ENCODE peak calls at places on chromosome 2, in seven cellular contexts. U is MCF 10A, Y is psoas muscle, I is stomach, Z is GM20000, W is HFFc6, N is hepatocyte. F is an unnamed sample.

GRCh38 chr2:133579295-133579694 is 11.0 kb upstream of the NCKAP5 start:
- DNase-seq in U (peak), Y (no peak), I (peak), Z (no peak), W (no peak), N (no peak), F (no peak)

GRCh38 chr2:166156985-166157490 is 29.2 kb upstream of the SCN1A start:
- DNase-seq in U (no peak), Y (no peak), I (no peak), Z (no peak), W (no peak), N (no peak), F (no peak)

GRCh38 chr2:84878459-84878858 is 2.4 kb downstream of the TRABD2A start:
- DNase-seq in U (no peak), Y (no peak), I (no peak), Z (no peak), W (no peak), N (no peak), F (no peak)

GRCh38 chr2:145043399-145043834 is 523.5 kb upstream of the ZEB2 start:
- DNase-seq in U (no peak), Y (no peak), I (no peak), Z (no peak), W (no peak), N (no peak), F (no peak)

GRCh38 chr2:119950966-119951365 is 61.9 kb upstream of the EPB41L5 start:
- DNase-seq in U (no peak), Y (no peak), I (no peak), Z (no peak), W (no peak), N (no peak), F (no peak)

GRCh38 chr2:145230546-145230945 is 710.6 kb upstream of the ZEB2 start:
- DNase-seq in U (no peak), Y (no peak), I (no peak), Z (no peak), W (peak), N (no peak), F (no peak)

GRCh38 chr2:133674433-133675331 is 106.4 kb upstream of the NCKAP5 start:
- DNase-seq in U (peak), Y (peak), I (peak), Z (no peak), W (peak), N (peak), F (no peak)

GRCh38 chr2:162403884-162404283 is 60.0 kb downstream of the GCA start:
- DNase-seq in U (peak), Y (no peak), I (no peak), Z (no peak), W (peak), N (no peak), F (no peak)

GRCh38 chr2:101718993-101719571 is 21.6 kb downstream of the MAP4K4 start:
- DNase-seq in U (no peak), Y (no peak), I (no peak), Z (no peak), W (peak), N (no peak), F (no peak)

GRCh38 chr2:135030826-135031225 is 16.4 kb downstream of the MAP3K19 start:
- DNase-seq in U (peak), Y (no peak), I (no peak), Z (peak), W (peak), N (peak), F (no peak)

GRCh38 chr2:2892378-2892777 is 485.2 kb downstream of the EIPR1 start:
- DNase-seq in U (no peak), Y (no peak), I (no peak), Z (no peak), W (no peak), N (no peak), F (no peak)

GRCh38 chr2:109148991-109149645 is 20.1 kb downstream of the SH3RF3 start:
- DNase-seq in U (no peak), Y (no peak), I (no peak), Z (no peak), W (no peak), N (no peak), F (no peak)

GRCh38 chr2:98134138-98134537 is 47.2 kb downstream of the VWA3B start:
- DNase-seq in U (no peak), Y (peak), I (no peak), Z (peak), W (no peak), N (no peak), F (no peak)

GRCh38 chr2:164831180-164831579 is 10.4 kb downstream of the COBLL1 start:
- DNase-seq in U (no peak), Y (no peak), I (no peak), Z (no peak), W (no peak), N (no peak), F (no peak)

GRCh38 chr2:128315829-128316776 is 2.6 kb downstream of the HS6ST1 start:
- DNase-seq in U (no peak), Y (peak), I (peak), Z (no peak), W (no peak), N (peak), F (no peak)

GRCh38 chr2:54575379-54575888 is 119.3 kb downstream of the SPTBN1 start:
- DNase-seq in U (peak), Y (no peak), I (no peak), Z (no peak), W (no peak), N (peak), F (no peak)

GRCh38 chr2:75764611-75765010 is 53.9 kb upstream of the GCFC2 start:
- DNase-seq in U (no peak), Y (no peak), I (no peak), Z (no peak), W (no peak), N (no peak), F (no peak)

GRCh38 chr2:127404466-127405251 is 13.6 kb upstream of the PROC start:
- DNase-seq in U (no peak), Y (no peak), I (no peak), Z (no peak), W (no peak), N (no peak), F (no peak)

GRCh38 chr2:187429989-187430388 is 18.1 kb downstream of the CALCRL start:
- DNase-seq in U (peak), Y (no peak), I (no peak), Z (no peak), W (peak), N (no peak), F (no peak)

GRCh38 chr2:159256159-159256558 is 30.3 kb downstream of the WDSUB1 start:
- DNase-seq in U (peak), Y (no peak), I (no peak), Z (no peak), W (peak), N (peak), F (no peak)

GRCh38 chr2:203551653-203552250 is 16.7 kb upstream of the RAPH1 start:
- DNase-seq in U (peak), Y (no peak), I (no peak), Z (no peak), W (no peak), N (peak), F (peak)

GRCh38 chr2:152354069-152354755 is 19.2 kb downstream of the FMNL2 start:
- DNase-seq in U (no peak), Y (no peak), I (no peak), Z (no peak), W (no peak), N (no peak), F (no peak)

GRCh38 chr2:153939124-153939796 is 67.5 kb downstream of the GALNT13 start:
- DNase-seq in U (no peak), Y (no peak), I (no peak), Z (no peak), W (no peak), N (no peak), F (no peak)

GRCh38 chr2:18356676-18357075 is 203.8 kb downstream of the RDH14 start:
- DNase-seq in U (peak), Y (no peak), I (no peak), Z (no peak), W (peak), N (peak), F (no peak)

GRCh38 chr2:136863468-136863867 is 98.1 kb downstream of the THSD7B start:
- DNase-seq in U (no peak), Y (no peak), I (no peak), Z (no peak), W (no peak), N (no peak), F (no peak)

GRCh38 chr2:187364696-187365095 is 83.4 kb downstream of the CALCRL start:
- DNase-seq in U (no peak), Y (no peak), I (no peak), Z (no peak), W (no peak), N (no peak), F (no peak)

DNA sequence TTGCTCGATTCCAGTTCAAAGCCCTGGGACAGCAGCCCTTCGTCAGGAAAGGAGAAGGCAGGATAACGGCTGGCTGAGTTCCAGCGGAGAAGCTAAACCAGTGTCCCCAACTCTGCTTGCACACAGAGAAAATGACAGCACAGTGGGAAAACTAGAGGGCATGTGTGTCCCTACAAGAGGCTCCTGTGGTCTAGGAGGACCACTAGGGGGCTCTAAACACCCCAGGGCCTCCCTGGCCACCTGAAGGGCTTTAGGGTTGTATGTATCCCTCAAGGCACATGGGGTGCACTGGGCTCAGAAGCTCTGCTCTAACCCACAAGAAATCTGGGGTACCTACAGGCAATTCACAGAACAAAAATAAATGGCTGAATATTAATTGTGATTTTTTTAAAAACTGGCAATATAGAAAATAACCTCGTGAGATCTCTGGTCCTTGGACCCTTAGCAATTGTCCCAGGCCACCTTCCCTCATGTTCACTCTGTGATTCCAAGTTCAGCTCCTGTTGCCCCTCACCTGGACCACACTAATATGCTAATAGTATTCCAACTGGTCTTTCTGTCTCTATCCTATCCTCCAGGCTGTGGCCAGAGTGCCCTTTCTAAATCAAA is 17.5 kb downstream of the STAT1 start:
- DNase-seq in U (peak), Y (no peak), I (no peak), Z (peak), W (peak), N (peak), F (no peak)
- TF ChIP-seq CTCF in U (peak), Y (peak), I (no peak), Z (peak), W (peak), N (peak), F (no peak)

GRCh38 chr2:160275646-160276045 is 75.6 kb upstream of the ITGB6 start:
- DNase-seq in U (no peak), Y (no peak), I (no peak), Z (no peak), W (no peak), N (peak), F (no peak)

GRCh38 chr2:160279813-160280465 is 79.9 kb upstream of the ITGB6 start:
- DNase-seq in U (peak), Y (no peak), I (no peak), Z (no peak), W (peak), N (no peak), F (no peak)

GRCh38 chr2:160278101-160278888 is 78.2 kb upstream of the ITGB6 start:
- DNase-seq in U (no peak), Y (no peak), I (no peak), Z (no peak), W (no peak), N (no peak), F (no peak)

GRCh38 chr2:160281213-160281612 is 81.1 kb upstream of the ITGB6 start:
- DNase-seq in U (no peak), Y (no peak), I (no peak), Z (no peak), W (no peak), N (no peak), F (no peak)

GRCh38 chr2:160278889-160279196 is 78.8 kb upstream of the ITGB6 start:
- DNase-seq in U (peak), Y (no peak), I (no peak), Z (no peak), W (peak), N (peak), F (no peak)
- TF ChIP-seq CTCF in U (peak), Y (peak), I (peak), Z (no peak), W (peak), N (peak), F (no peak)

GRCh38 chr2:151162185-151162584 is 99.5 kb downstream of the RBM43 start:
- DNase-seq in U (peak), Y (no peak), I (no peak), Z (no peak), W (peak), N (peak), F (no peak)
- TF ChIP-seq CTCF in U (no peak), Y (no peak), I (no peak), Z (no peak), W (peak), N (peak), F (no peak)

GRCh38 chr2:15546297-15547098 is 14.6 kb downstream of the NBAS start:
- DNase-seq in U (no peak), Y (no peak), I (no peak), Z (no peak), W (no peak), N (no peak), F (no peak)
- TF ChIP-seq CTCF in U (no peak), Y (no peak), I (no peak), Z (no peak), W (peak), N (peak), F (no peak)

DNA sequence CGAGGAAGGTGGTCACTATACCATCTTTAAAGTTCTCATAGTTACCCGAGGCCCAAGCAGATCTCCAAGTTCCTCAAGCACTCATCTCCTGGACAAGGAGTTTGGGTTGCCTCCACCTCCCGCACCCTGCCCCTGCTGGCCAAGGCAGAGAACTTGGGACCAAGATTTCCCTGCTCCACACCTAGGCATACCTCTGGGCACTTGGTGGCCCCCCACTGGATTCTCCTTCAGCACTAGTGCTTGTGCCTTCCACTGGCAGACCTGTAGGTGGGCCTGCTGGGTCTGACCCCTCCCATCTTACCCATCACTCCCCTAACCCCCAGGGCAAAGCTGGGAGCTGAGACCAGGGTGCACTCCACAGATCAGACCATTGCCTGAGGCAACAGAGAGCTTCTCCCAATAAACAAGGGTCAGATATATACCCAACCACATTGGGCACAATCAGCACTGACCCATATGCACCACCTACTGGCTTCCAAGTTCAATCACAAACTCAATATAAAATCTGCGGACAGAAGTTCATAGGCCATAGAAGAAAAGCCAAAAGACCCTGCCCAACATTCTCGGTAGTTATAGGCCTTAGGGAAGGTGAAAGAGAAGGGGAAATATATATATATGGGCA is 244.2 kb downstream of the EXOC6B start:
- DNase-seq in U (no peak), Y (no peak), I (no peak), Z (no peak), W (no peak), N (no peak), F (no peak)
- TF ChIP-seq CTCF in U (peak), Y (no peak), I (no peak), Z (no peak), W (peak), N (no peak), F (no peak)

DNA sequence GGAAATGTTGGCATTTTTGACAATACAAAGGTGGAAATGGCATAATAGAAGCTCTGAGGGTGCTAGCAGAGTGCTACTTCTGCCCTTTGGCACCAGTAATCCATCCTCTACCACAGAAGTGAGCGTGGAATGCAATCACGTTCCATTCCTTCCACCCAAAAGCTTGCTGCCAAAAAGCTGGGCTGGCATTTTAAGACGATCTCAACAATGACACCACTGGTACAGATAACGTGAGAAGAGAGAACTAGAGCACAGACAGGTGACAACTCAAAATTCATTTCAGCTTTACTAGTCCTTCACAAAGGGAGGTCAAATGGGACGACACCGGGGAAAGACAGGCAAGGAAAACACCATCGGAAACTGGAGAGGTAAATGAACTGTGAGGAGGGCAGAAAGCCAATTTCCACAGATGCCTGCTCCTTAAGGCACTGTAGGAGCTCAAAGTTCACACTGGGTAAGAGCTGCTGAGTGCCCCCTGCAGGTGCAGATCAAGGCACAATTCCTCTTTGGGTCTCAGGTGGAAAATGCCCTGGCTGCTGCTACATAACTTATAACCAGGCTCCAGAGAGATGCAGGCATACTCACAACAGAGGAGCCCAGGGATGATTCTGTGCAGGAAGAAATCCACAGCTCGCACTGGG is 50.7 kb upstream of the RNU4ATAC start:
- DNase-seq in U (peak), Y (no peak), I (peak), Z (no peak), W (no peak), N (peak), F (no peak)
- TF ChIP-seq CTCF in U (peak), Y (no peak), I (no peak), Z (no peak), W (peak), N (peak), F (no peak)

DNA sequence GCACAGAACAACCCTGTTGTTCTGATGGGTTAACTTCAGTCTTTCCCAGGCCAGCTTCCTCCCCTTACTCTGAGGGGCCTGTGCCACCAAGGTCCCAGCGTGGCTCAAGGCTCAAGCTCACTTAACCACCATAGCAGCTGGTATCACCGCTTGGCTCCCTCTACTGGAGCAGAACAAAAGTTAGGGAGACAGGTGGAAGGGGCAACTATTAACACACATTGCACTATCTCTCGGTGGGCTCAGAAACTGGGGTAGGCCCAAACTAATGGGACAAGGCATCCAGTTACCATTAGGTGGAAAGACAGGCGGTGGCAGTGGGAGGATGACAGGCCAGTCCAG is 88.7 kb upstream of the ATL2 start:
- DNase-seq in U (peak), Y (no peak), I (peak), Z (peak), W (peak), N (peak), F (no peak)
- TF ChIP-seq CTCF in U (peak), Y (peak), I (peak), Z (peak), W (peak), N (peak), F (no peak)

DNA sequence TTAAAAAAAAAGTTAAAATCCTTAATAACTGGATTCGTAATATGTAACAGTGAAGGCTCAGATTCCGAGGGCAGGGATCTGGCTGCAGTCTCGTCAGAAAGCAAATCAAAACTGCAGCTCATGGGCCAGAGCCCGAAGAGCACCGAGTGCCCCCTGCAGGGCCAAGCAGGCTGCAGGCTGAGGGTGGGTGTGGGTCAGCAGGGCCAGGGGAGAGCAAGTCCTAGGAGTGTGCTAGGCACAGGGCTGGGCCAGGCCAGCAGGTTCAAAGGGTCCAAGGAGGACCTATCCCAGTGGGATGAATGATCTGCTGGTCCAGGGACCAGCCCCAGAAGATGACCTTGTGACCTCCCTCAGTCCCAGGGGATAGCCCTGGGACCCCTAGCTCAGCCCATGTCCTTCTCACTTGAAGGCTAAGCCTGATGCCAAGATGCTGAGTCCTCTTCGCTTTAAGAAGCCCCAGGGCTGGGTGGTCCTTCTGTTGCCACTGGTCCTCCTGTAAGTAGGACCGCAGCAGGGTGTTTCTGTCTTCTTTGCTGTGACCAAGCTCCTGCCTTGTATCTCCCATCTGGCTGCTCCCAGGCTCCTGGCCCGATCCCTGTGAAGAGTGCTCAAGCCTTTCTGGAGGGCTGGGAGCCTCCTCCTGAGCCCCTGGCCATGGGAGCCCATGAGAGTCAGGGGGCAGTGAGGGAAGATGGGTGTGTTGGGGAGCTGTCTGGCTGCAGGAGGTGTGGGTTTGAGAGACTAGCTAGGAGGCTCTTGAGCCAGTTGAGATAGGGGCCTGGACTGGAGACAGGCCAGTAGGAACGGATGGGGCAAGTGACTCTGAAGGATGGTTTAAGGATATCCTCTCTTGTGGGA is 150.7 kb downstream of the DYSF start:
- DNase-seq in U (no peak), Y (peak), I (no peak), Z (no peak), W (no peak), N (no peak), F (peak)
- TF ChIP-seq CTCF in U (no peak), Y (no peak), I (no peak), Z (no peak), W (no peak), N (no peak), F (no peak)